ENCODE peak calls at places on chromosomes 7 and 10, in five cellular contexts. D, T, P, V and O are unnamed samples.

GRCh38 chr10:44752451-44753441 is 158.4 kb upstream of the TMEM72 start:
- DNase-seq in D (no peak), T (peak), P (peak), V (peak), O (no peak)

GRCh38 chr7:105205592-105206211 is 183.0 kb downstream of the SRPK2 start:
- DNase-seq in D (no peak), T (peak), P (no peak), V (no peak), O (no peak)

GRCh38 chr7:44634187-44634838 is 27.9 kb downstream of the OGDH start:
- DNase-seq in D (no peak), T (no peak), P (peak), V (no peak), O (no peak)

GRCh38 chr7:6093375-6093774 is 62.2 kb downstream of the ANKRD61 start:
- DNase-seq in D (no peak), T (no peak), P (no peak), V (no peak), O (no peak)

GRCh38 chr7:117019786-117020604 is 66.7 kb downstream of the ST7 start:
- DNase-seq in D (peak), T (peak), P (peak), V (peak), O (peak)

GRCh38 chr10:23024002-23024401 is 71.4 kb upstream of the MSRB2 start:
- DNase-seq in D (no peak), T (no peak), P (no peak), V (no peak), O (no peak)

GRCh38 chr10:112778579-112778978 is 171.5 kb upstream of the TCF7L2 start:
- DNase-seq in D (no peak), T (peak), P (peak), V (no peak), O (no peak)

GRCh38 chr10:131569851-131570715 is 258.6 kb upstream of the TCERG1L start:
- DNase-seq in D (no peak), T (no peak), P (no peak), V (no peak), O (no peak)

GRCh38 chr7:130917669-130918128 is 183.7 kb upstream of the KLF14 start:
- DNase-seq in D (no peak), T (no peak), P (peak), V (peak), O (no peak)

GRCh38 chr10:125562737-125563136 is 120.2 kb downstream of the TEX36 start:
- DNase-seq in D (no peak), T (no peak), P (no peak), V (peak), O (no peak)

GRCh38 chr10:69731184-69731583 is 70.5 kb upstream of the COL13A1 start:
- DNase-seq in D (no peak), T (peak), P (peak), V (no peak), O (no peak)

GRCh38 chr7:21345361-21345760 is 82.5 kb upstream of the SP4 start:
- DNase-seq in D (no peak), T (no peak), P (no peak), V (no peak), O (no peak)

GRCh38 chr7:30992414-30992813 is 28.7 kb downstream of the GHRHR start:
- DNase-seq in D (no peak), T (no peak), P (no peak), V (peak), O (no peak)

GRCh38 chr10:52573347-52573746 is 199.2 kb downstream of the MBL2 start:
- DNase-seq in D (no peak), T (no peak), P (no peak), V (no peak), O (no peak)

GRCh38 chr7:1046722-1047679 is 2.7 kb downstream of the GPR146 start:
- DNase-seq in D (no peak), T (no peak), P (no peak), V (no peak), O (no peak)

GRCh38 chr7:16564023-16564380 is 37.4 kb downstream of the LRRC72 start:
- DNase-seq in D (no peak), T (no peak), P (no peak), V (no peak), O (no peak)

GRCh38 chr10:7826971-7827370 is 8.7 kb downstream of the TAF3 start:
- DNase-seq in D (no peak), T (peak), P (peak), V (peak), O (no peak)

GRCh38 chr7:133957860-133958259 is 169.3 kb upstream of the LRGUK start:
- DNase-seq in D (no peak), T (no peak), P (no peak), V (no peak), O (no peak)

GRCh38 chr10:7529638-7530037 is 118.8 kb upstream of the SFMBT2 start:
- DNase-seq in D (no peak), T (peak), P (no peak), V (peak), O (no peak)

GRCh38 chr7:1124816-1125602 is 35.0 kb downstream of the ZFAND2A start:
- DNase-seq in D (no peak), T (no peak), P (no peak), V (no peak), O (peak)

GRCh38 chr10:71278691-71279588 is 40.1 kb upstream of the SLC29A3 start:
- DNase-seq in D (no peak), T (no peak), P (no peak), V (no peak), O (no peak)

GRCh38 chr7:105691029-105691691 is 109.9 kb upstream of the EFCAB10 start:
- DNase-seq in D (peak), T (peak), P (peak), V (no peak), O (no peak)

GRCh38 chr10:11881477-11882417 is 58.6 kb downstream of the PROSER2 start:
- DNase-seq in D (no peak), T (no peak), P (peak), V (peak), O (no peak)

GRCh38 chr10:784377-784758 is 94.9 kb upstream of the DIP2C start:
- DNase-seq in D (no peak), T (no peak), P (no peak), V (no peak), O (no peak)

GRCh38 chr7:135723411-135723810 is 4.6 kb downstream of the SLC13A4 start:
- DNase-seq in D (no peak), T (no peak), P (no peak), V (no peak), O (no peak)

GRCh38 chr7:112080441-112080840 is 125.8 kb downstream of the DOCK4 start:
- DNase-seq in D (peak), T (peak), P (peak), V (peak), O (no peak)

GRCh38 chr10:13400196-13400965 is 52.3 kb upstream of the SEPHS1 start:
- DNase-seq in D (no peak), T (no peak), P (no peak), V (no peak), O (no peak)

GRCh38 chr7:16804674-16805439 is at the start of gene AGR2:
- DNase-seq in D (no peak), T (no peak), P (peak), V (peak), O (no peak)

GRCh38 chr7:28410628-28411578 is 1.4 kb upstream of the CREB5 start:
- DNase-seq in D (peak), T (peak), P (peak), V (peak), O (peak)

GRCh38 chr7:76353744-76354143 is 5.0 kb downstream of the YWHAG start:
- DNase-seq in D (no peak), T (no peak), P (no peak), V (no peak), O (no peak)

GRCh38 chr7:99258501-99258900 is 14.1 kb upstream of the MYH16 start:
- DNase-seq in D (no peak), T (peak), P (no peak), V (peak), O (no peak)

GRCh38 chr7:101754432-101755159 is 62.8 kb upstream of the CUX1 start:
- DNase-seq in D (no peak), T (peak), P (peak), V (peak), O (no peak)

GRCh38 chr7:66837007-66837406 is 84.0 kb upstream of the TMEM248 start:
- DNase-seq in D (no peak), T (peak), P (peak), V (peak), O (no peak)

GRCh38 chr10:77936697-77937567 is 10.4 kb upstream of the DLG5 start:
- DNase-seq in D (no peak), T (no peak), P (no peak), V (no peak), O (no peak)

GRCh38 chr7:99733448-99733847 is 1.5 kb downstream of the CYP3A7 start:
- DNase-seq in D (no peak), T (no peak), P (no peak), V (no peak), O (no peak)

GRCh38 chr7:101743995-101744360 is 73.4 kb upstream of the CUX1 start:
- DNase-seq in D (no peak), T (no peak), P (no peak), V (no peak), O (no peak)

GRCh38 chr10:96912405-96912804 is 80.3 kb downstream of the LCOR start:
- DNase-seq in D (no peak), T (no peak), P (no peak), V (no peak), O (no peak)

GRCh38 chr7:16504019-16504418 is 22.6 kb upstream of the LRRC72 start:
- DNase-seq in D (no peak), T (no peak), P (peak), V (no peak), O (no peak)

GRCh38 chr7:21887779-21888178 is 57.9 kb downstream of the CDCA7L start:
- DNase-seq in D (no peak), T (no peak), P (no peak), V (no peak), O (no peak)

GRCh38 chr7:2661602-2662272 is 26.3 kb upstream of the AMZ1 start:
- DNase-seq in D (no peak), T (no peak), P (no peak), V (no peak), O (no peak)
- TF ChIP-seq CTCF in D (no peak), T (peak), P (peak), V (no peak), O (no peak)

GRCh38 chr10:86645111-86645445 is 9.3 kb upstream of the OPN4 start:
- DNase-seq in D (no peak), T (no peak), P (no peak), V (no peak), O (no peak)

GRCh38 chr10:86646933-86647332 is 7.4 kb upstream of the OPN4 start:
- DNase-seq in D (no peak), T (no peak), P (no peak), V (no peak), O (no peak)

GRCh38 chr10:86642499-86642898 is 11.8 kb upstream of the OPN4 start:
- DNase-seq in D (no peak), T (no peak), P (peak), V (peak), O (no peak)

GRCh38 chr10:86646532-86646931 is 7.8 kb upstream of the OPN4 start:
- DNase-seq in D (peak), T (no peak), P (no peak), V (no peak), O (no peak)

DNA sequence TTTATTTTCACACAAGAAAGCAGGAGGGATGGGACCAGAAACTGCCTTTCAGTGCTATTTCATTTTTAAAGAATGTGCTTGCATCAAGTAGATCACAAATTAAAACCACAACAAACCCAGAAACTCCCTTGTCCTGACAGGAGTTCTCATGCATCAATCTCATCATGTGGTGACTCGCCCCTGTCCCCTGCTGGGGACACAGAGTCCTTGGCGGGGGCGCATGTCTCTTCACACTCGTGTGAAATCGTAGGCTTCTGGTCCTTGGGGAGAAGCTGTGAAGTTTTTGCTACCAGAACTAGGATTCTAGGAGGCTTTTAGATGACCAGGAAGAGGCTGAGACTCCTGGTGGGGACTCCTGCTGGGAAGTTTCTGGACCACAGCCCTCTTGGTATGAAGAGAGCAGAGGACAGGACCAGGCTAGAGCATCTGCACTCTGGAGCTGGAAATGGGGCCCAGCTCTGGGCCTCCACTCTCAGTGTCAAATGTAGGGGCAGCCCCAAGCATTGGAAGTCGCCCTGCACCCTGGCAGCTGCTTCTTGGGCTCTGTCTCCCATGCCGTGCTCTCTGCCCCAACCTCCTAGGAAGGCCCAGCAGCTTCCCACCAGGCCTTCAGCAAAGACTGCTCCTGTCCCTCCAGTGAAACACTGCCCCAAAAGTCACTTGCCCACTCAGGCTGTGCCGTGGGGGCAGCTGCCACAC is 9.8 kb upstream of the OPN4 start:
- DNase-seq in D (no peak), T (no peak), P (peak), V (no peak), O (no peak)
- TF ChIP-seq CTCF in D (peak), T (no peak), P (peak), V (no peak), O (no peak)

DNA sequence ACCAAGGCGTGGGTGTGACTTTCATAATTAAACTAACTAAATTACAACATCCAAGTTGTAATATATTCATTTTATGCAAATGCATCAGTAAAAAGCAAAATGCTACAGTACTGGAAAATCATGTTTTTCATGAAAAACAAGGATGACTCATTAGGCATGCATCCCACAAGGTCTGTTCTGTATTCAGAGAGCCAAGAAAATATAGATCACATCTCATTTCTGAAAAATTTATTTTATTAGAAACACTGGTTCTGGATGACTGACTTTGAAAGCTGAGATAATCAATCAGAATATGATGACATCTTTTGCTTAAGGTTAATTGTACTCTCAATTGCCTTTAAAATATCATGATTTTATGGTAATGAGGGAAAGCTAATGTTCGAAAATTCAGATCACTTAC is 248.8 kb upstream of the SMIM30 start:
- DNase-seq in D (no peak), T (no peak), P (peak), V (no peak), O (no peak)
- TF ChIP-seq CTCF in D (no peak), T (no peak), P (no peak), V (no peak), O (no peak)

GRCh38 chr10:32056136-32057040 is at the start of gene KIF5B:
- DNase-seq in D (peak), T (peak), P (peak), V (peak), O (peak)

GRCh38 chr10:32057041-32057372 is 782 bp upstream of the KIF5B start:
- DNase-seq in D (no peak), T (no peak), P (no peak), V (no peak), O (no peak)

GRCh38 chr10:32054087-32054486 is 2.1 kb downstream of the KIF5B start:
- DNase-seq in D (no peak), T (peak), P (peak), V (peak), O (no peak)

GRCh38 chr10:32059472-32059871 is 3.2 kb upstream of the KIF5B start:
- DNase-seq in D (no peak), T (no peak), P (no peak), V (no peak), O (no peak)

GRCh38 chr10:32055478-32056135 is 618 bp downstream of the KIF5B start:
- DNase-seq in D (peak), T (peak), P (peak), V (peak), O (peak)
- TF ChIP-seq CTCF in D (no peak), T (peak), P (no peak), V (no peak), O (no peak)

DNA sequence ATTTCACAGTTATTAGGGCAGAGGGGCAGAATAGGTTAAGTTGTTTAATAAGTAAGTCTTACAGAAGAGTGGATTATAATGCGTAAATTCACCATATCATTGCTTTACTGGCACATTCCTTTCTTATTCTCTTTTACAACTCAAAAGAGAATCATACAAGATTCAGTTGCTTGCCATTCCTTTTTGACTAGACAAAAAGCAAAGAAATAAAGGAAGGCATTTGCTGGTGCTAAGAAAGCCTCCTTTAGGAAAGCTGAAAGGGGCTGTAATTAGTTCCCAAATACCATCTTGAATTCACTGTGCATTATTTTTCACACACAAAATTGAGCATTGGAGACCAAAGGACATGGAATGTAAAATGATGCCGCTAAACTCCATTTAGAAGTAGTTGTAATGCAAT is 499.3 kb downstream of the NXPH1 start:
- DNase-seq in D (no peak), T (no peak), P (no peak), V (no peak), O (no peak)
- TF ChIP-seq CTCF in D (no peak), T (no peak), P (no peak), V (no peak), O (no peak)